ENCODE peak calls at places on chromosomes 3 and 15, in six cellular contexts. S is RWPE2, L is fibroblast of lung, B is AG10803, A is suprapubic skin, W is HFF-Myc. E is an unnamed sample.

GRCh38 chr15:21260966-21261395 is 179.3 kb downstream of the POTEB3 start:
- DNase-seq in S (peak), L (no peak), B (no peak), A (no peak), W (no peak), E (no peak)

GRCh38 chr15:89963301-89964288 is 37.5 kb upstream of the ZNF710 start:
- DNase-seq in S (no peak), L (no peak), B (no peak), A (no peak), W (no peak), E (no peak)

GRCh38 chr3:69408989-69409388 is 23.1 kb upstream of the FRMD4B start:
- DNase-seq in S (no peak), L (no peak), B (no peak), A (no peak), W (no peak), E (no peak)

GRCh38 chr3:23743141-23743784 is 62.5 kb upstream of the UBE2E1 start:
- DNase-seq in S (no peak), L (no peak), B (no peak), A (no peak), W (no peak), E (no peak)

GRCh38 chr15:45799508-45799907 is 164.7 kb downstream of the SQOR start:
- DNase-seq in S (no peak), L (no peak), B (no peak), A (no peak), W (no peak), E (no peak)

GRCh38 chr3:114709102-114709501 is 415.3 kb downstream of the TIGIT start:
- DNase-seq in S (no peak), L (peak), B (peak), A (no peak), W (no peak), E (peak)

GRCh38 chr3:10867384-10867783 is 51.4 kb downstream of the SLC6A11 start:
- DNase-seq in S (no peak), L (peak), B (peak), A (no peak), W (no peak), E (peak)

GRCh38 chr15:41666353-41666920 is 6.2 kb downstream of the MGA start:
- DNase-seq in S (no peak), L (peak), B (no peak), A (no peak), W (no peak), E (no peak)

DNA sequence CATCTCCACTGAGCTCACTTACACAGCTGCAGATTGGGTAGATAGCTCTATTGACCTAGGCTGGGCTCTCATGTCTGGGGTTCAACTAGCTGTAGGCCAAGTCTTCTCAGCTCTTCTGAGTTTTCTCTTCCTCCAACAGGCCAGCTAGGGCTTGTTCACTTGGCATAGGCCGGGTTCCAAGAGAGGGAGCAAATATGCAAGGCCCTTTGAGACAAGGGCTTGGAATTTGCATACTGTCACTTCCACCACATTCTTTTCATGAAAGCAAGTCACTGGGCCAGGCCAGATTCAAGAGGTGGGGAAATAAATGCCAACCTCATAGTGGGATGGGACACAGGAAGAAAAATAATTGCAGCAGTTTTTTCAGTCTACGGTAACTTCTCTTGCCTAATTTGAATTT is 25.2 kb downstream of the PIGB start:
- DNase-seq in S (no peak), L (no peak), B (peak), A (no peak), W (no peak), E (no peak)
- H3K4me3 ChIP-seq in S (no peak), L (no peak), B (no peak), A (no peak), W (no peak), E (no peak)

GRCh38 chr3:4314688-4315087 is 11.5 kb downstream of the SETMAR start:
- DNase-seq in S (no peak), L (peak), B (no peak), A (no peak), W (no peak), E (no peak)
- TF ChIP-seq CTCF in S (peak), L (peak), B (peak), A (no peak), W (peak), E (peak)

DNA sequence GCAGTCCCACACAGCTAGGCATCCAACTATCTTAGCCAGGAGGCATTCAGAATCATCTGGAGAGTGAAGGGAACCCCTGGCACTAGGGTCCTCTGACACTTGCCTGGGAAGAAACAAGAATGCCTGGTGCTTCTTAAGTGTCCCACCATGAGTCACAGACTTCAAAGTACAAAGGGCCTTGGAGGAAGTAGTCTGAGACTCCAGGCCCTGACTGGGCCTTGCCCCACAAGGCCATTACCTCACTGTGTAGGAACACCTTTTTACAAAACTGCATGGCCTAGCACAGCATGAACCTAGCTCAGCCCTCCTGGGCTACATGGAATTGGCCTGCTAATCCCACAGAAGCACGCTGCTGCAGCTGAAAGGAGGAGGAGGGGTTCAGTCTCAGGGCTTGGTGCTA is 104.5 kb upstream of the SLCO2A1 start:
- DNase-seq in S (no peak), L (no peak), B (no peak), A (no peak), W (no peak), E (peak)
- H3K4me3 ChIP-seq in S (no peak), L (no peak), B (no peak), A (no peak), W (no peak), E (no peak)

DNA sequence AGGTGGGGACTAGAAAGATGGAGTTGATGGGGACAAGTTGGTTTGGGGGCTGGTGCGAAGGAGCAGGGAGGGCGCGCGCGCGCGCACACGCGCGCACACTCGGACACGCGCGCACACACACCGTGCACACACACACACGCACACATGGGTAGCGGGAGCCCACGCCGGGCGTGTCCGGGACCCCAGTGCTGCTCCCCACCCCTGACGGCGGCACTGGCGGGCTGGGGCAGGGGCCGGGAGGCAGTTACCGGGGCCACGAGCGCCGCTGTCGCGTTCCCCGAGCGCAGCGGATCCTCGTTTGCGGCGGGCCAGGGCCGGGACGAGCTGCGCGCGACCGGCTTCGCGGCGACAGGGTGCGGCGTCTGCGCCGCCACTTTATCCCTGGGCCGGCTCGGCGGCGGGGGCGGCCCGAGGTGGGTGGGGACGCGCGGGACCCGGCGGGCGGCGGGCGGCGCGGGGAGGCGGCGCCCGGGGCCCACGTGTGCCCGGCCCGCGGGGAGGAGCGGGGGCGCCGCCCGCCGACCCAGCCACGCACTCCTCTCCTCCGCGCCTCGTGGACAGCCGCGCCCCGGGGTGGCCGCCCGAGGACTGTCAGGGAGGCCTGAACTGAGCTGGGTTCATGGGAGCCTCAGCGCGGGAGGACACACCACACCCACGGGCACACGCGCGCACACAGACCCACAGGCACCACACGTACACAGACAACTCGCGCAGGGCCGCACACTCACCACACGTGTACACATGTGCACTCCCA is 698 bp upstream of the MGLL start:
- DNase-seq in S (no peak), L (peak), B (peak), A (no peak), W (no peak), E (no peak)
- TF ChIP-seq CTCF in S (no peak), L (peak), B (peak), A (peak), W (no peak), E (no peak)

GRCh38 chr3:15781637-15782402 is 16.0 kb downstream of the ANKRD28 start:
- DNase-seq in S (no peak), L (no peak), B (no peak), A (no peak), W (no peak), E (peak)
- H3K4me3 ChIP-seq in S (no peak), L (no peak), B (peak), A (no peak), W (no peak), E (no peak)

GRCh38 chr3:18847583-18848197 is 300.6 kb upstream of the KCNH8 start:
- DNase-seq in S (no peak), L (no peak), B (no peak), A (no peak), W (no peak), E (no peak)
- TF ChIP-seq CTCF in S (peak), L (no peak), B (no peak), A (peak), W (no peak), E (peak)